ENCODE peak calls at places on chromosomes 1 and 21, in five cellular contexts. H is cardiac muscle cell, L is brain microvascular endothelial cell, C is HCT116, O is mammary epithelial cell. Q is an unnamed sample.
A peak's percentile ranks its signal among the peaks of the same experiment; 100 is the strongest.

GRCh38 chr21:33196956-33197374 is 32.8 kb upstream of the IFNAR2 start:
- DNase-seq in H (peak; percentile 91), L (peak; percentile 47), C (peak; percentile 68), O (peak; percentile 35), Q (peak; percentile 67)

GRCh38 chr1:107434379-107434728 is 293.5 kb downstream of the NTNG1 start:
- DNase-seq in H (no peak), L (no peak), C (no peak), O (no peak), Q (no peak)

GRCh38 chr1:31479801-31480200 is 66.8 kb downstream of the SERINC2 start:
- DNase-seq in H (no peak), L (no peak), C (no peak), O (peak; percentile 85), Q (no peak)

GRCh38 chr1:40659649-40659947 is 5.9 kb downstream of the RIMS3 start:
- DNase-seq in H (no peak), L (no peak), C (no peak), O (no peak), Q (no peak)

GRCh38 chr1:197725044-197725443 is 50.2 kb downstream of the DENND1B start:
- DNase-seq in H (no peak), L (no peak), C (peak; percentile 33), O (peak; percentile 14), Q (peak; percentile 20)

GRCh38 chr1:33045246-33045645 is 8.6 kb upstream of the AK2 start:
- DNase-seq in H (no peak), L (no peak), C (no peak), O (no peak), Q (peak; percentile 45)

GRCh38 chr1:155126494-155127104 is 1.1 kb upstream of the EFNA1 start:
- DNase-seq in H (peak; percentile 35), L (peak; percentile 38), C (no peak), O (no peak), Q (peak; percentile 15)

GRCh38 chr1:75954594-75954993 is 22.4 kb upstream of the ASB17 start:
- DNase-seq in H (no peak), L (no peak), C (no peak), O (peak; percentile 78), Q (peak; percentile 7)

GRCh38 chr1:160576430-160576829 is 2.9 kb downstream of the CD84 start:
- DNase-seq in H (no peak), L (no peak), C (no peak), O (no peak), Q (peak; percentile 39)

GRCh38 chr1:243845888-243846287 is 4.2 kb downstream of the AKT3 start:
- DNase-seq in H (no peak), L (no peak), C (no peak), O (no peak), Q (no peak)

GRCh38 chr1:57683037-57683928 is 259.4 kb upstream of the DAB1 start:
- DNase-seq in H (no peak), L (no peak), C (no peak), O (no peak), Q (no peak)

GRCh38 chr1:22311461-22311860 is 140.2 kb upstream of the ZBTB40 start:
- DNase-seq in H (no peak), L (no peak), C (no peak), O (no peak), Q (no peak)

GRCh38 chr1:228267962-228268890 is 60.4 kb downstream of the OBSCN start:
- DNase-seq in H (peak; percentile 77), L (no peak), C (no peak), O (no peak), Q (no peak)

GRCh38 chr1:230459463-230459862 is 33.3 kb upstream of the PGBD5 start:
- DNase-seq in H (no peak), L (peak; percentile 4), C (no peak), O (peak; percentile 87), Q (peak; percentile 18)

GRCh38 chr1:167926486-167926997 is 9.9 kb upstream of the DCAF6 start:
- DNase-seq in H (no peak), L (no peak), C (no peak), O (no peak), Q (no peak)

GRCh38 chr1:48937732-48938131 is 161.0 kb upstream of the BEND5 start:
- DNase-seq in H (no peak), L (no peak), C (no peak), O (no peak), Q (no peak)

GRCh38 chr1:192274588-192274987 is 42.2 kb upstream of the RGS21 start:
- DNase-seq in H (no peak), L (no peak), C (no peak), O (no peak), Q (no peak)

GRCh38 chr1:83882906-83883305 is 116.0 kb downstream of the TTLL7 start:
- DNase-seq in H (no peak), L (peak; percentile 83), C (peak; percentile 24), O (peak; percentile 56), Q (no peak)

GRCh38 chr21:26120833-26121232 is 49.7 kb downstream of the APP start:
- DNase-seq in H (no peak), L (no peak), C (no peak), O (peak; percentile 86), Q (peak; percentile 57)

GRCh38 chr1:167086033-167086432 is 4.1 kb downstream of the GPA33 start:
- DNase-seq in H (no peak), L (no peak), C (no peak), O (no peak), Q (no peak)

GRCh38 chr1:150876111-150876434 is 326 bp downstream of the ARNT start:
- DNase-seq in H (peak; percentile 84), L (peak; percentile 56), C (peak; percentile 31), O (peak; percentile 45), Q (peak; percentile 57)

GRCh38 chr1:211734791-211735190 is 59.4 kb upstream of the NEK2 start:
- DNase-seq in H (no peak), L (no peak), C (no peak), O (no peak), Q (no peak)

GRCh38 chr1:160748182-160748876 is 9.3 kb downstream of the SLAMF7 start:
- DNase-seq in H (no peak), L (peak; percentile 27), C (no peak), O (peak; percentile 61), Q (no peak)

GRCh38 chr1:165849336-165850133 is 22.1 kb downstream of the UCK2 start:
- DNase-seq in H (no peak), L (no peak), C (no peak), O (no peak), Q (no peak)

GRCh38 chr1:219350172-219350571 is 176.5 kb downstream of the LYPLAL1 start:
- DNase-seq in H (no peak), L (no peak), C (no peak), O (no peak), Q (no peak)

GRCh38 chr1:219352961-219353651 is 179.4 kb downstream of the LYPLAL1 start:
- DNase-seq in H (peak; percentile 4), L (no peak), C (no peak), O (no peak), Q (no peak)

GRCh38 chr1:219347376-219347775 is 173.7 kb downstream of the LYPLAL1 start:
- DNase-seq in H (no peak), L (no peak), C (no peak), O (no peak), Q (no peak)

GRCh38 chr1:219347843-219348475 is 174.3 kb downstream of the LYPLAL1 start:
- DNase-seq in H (no peak), L (no peak), C (no peak), O (no peak), Q (no peak)

GRCh38 chr1:219350621-219351020 is 176.9 kb downstream of the LYPLAL1 start:
- DNase-seq in H (no peak), L (no peak), C (no peak), O (no peak), Q (no peak)
- H3K27ac ChIP-seq in H (no peak overlapping the region), L (no peak overlapping the region), C (no peak overlapping the region), O (no peak overlapping the region), Q (no peak overlapping the region)

GRCh38 chr1:203287896-203288295 is 17.4 kb upstream of the BTG2 start:
- DNase-seq in H (no peak), L (no peak), C (no peak), O (no peak), Q (no peak)

GRCh38 chr1:203288351-203288894 is 16.9 kb upstream of the BTG2 start:
- DNase-seq in H (no peak), L (no peak), C (no peak), O (no peak), Q (no peak)

GRCh38 chr1:203289281-203289981 is 15.9 kb upstream of the BTG2 start:
- DNase-seq in H (no peak), L (no peak), C (no peak), O (no peak), Q (peak; percentile 91)

GRCh38 chr1:203286161-203286984 is 18.9 kb upstream of the BTG2 start:
- DNase-seq in H (peak; percentile 36), L (no peak), C (no peak), O (peak; percentile 71), Q (peak; percentile 54)

GRCh38 chr1:203287109-203287893 is 18.0 kb upstream of the BTG2 start:
- DNase-seq in H (peak; percentile 59), L (no peak), C (no peak), O (no peak), Q (peak; percentile 99)
- H3K27ac ChIP-seq in H (peak overlapping the region; percentile 29), L (no peak overlapping the region), C (no peak overlapping the region), O (no peak overlapping the region), Q (peak overlapping the region; percentile 92)

DNA sequence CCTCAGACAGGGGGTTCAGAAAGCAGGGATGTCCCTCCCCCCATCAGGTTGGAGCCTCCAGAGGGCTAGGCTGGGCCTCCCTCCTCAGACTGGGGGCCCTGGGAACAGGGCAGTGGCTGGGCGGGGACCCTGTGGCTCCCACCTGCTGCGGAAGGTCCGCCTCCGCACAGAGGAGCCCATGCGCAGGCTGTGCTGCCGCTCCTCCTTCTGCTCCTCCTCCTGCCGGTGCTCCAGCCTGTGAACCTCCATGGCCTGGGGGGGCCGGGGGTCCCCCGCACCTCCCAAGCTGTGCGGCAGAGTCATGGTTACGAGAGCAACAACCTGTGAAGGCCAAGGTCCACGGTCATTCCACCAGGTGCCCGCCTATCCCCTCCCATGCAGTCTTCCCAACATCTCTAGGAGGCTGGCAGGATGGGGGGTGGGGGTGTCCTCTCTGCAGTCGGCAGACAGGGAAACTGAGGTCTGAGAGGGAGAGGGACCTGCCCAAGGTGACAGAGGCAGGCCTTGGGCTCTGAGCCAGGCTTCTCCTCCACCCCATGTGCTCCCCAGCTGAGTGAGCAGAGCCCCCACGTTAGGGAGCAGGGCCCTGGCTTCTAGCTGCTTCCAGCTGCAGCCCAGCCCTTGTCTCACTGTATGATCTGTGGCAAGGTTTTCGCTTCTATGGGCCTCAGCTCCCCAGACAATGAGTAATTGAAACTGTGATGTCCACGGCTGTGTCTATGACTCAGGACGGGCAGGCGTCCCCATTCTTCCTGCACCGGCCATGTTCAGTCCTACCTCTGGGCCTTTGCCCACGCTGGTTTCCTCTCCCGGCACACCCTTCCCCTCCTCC is 3.4 kb downstream of the MYOM3 start:
- DNase-seq in H (no peak), L (peak; percentile 89), C (peak; percentile 32), O (peak; percentile 96), Q (no peak)
- H3K27ac ChIP-seq in H (no peak overlapping the region), L (peak overlapping the region; percentile 80), C (peak overlapping the region; percentile 66), O (peak overlapping the region; percentile 18), Q (no peak overlapping the region)

DNA sequence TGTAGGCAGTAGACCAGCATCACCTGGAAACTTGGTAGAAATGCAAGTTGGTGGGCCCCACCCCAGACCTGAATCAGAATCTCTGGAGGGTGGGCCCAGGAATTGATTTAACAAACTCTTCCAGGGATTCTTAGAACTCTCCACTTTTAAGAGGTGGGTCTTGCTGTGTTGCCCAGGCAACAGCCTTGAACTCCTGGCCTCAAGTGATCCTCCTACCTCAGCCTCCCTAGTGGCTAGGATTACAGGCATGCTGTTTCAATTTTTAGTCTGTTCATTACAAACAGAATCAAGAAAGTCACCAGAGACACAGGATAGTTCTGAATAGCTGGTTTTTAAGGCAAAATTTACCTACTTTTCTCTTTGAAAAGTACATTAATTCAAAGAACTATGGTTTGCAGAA is 31.2 kb downstream of the NCF2 start:
- DNase-seq in H (no peak), L (no peak), C (no peak), O (no peak), Q (no peak)
- H3K27ac ChIP-seq in H (no peak overlapping the region), L (no peak overlapping the region), C (no peak overlapping the region), O (no peak overlapping the region), Q (no peak overlapping the region)

Q was measured in HL-60.